ENCODE peak calls at places on chromosome 18, in four cellular contexts. K, S, C and W are unnamed samples.

GRCh38 chr18:13387856-13388548 is 169.4 kb downstream of the LDLRAD4 start:
- DNase-seq in K (no peak), S (peak), C (peak), W (no peak)

GRCh38 chr18:67508146-67508545 is 8.4 kb downstream of the DSEL start:
- DNase-seq in C (no peak), K (peak), S (no peak), W (no peak)

GRCh38 chr18:78766651-78767533 is 212.7 kb upstream of the SALL3 start:
- DNase-seq in S (no peak), C (no peak), K (no peak), W (no peak)

GRCh38 chr18:79664525-79665125 is 15.0 kb upstream of the CTDP1 start:
- DNase-seq in K (no peak), C (peak), S (peak), W (peak)

GRCh38 chr18:3257627-3258120 is 4.3 kb upstream of the MYL12B start:
- DNase-seq in K (no peak), C (no peak), S (no peak), W (no peak)

GRCh38 chr18:48839819-48840490 is 110.8 kb downstream of the SMAD7 start:
- DNase-seq in S (no peak), C (no peak), K (no peak), W (no peak)

GRCh38 chr18:51009071-51009470 is 20.9 kb upstream of the SMAD4 start:
- DNase-seq in S (peak), K (no peak), C (peak), W (no peak)

GRCh38 chr18:41767960-41768359 is 187.1 kb upstream of the PIK3C3 start:
- DNase-seq in S (peak), C (peak), K (peak), W (peak)

GRCh38 chr18:3481696-3482210 is 31.8 kb downstream of the TGIF1 start:
- DNase-seq in C (peak), S (no peak), K (peak), W (no peak)

GRCh38 chr18:8117008-8117376 is 492.2 kb upstream of the RAB12 start:
- DNase-seq in S (no peak), C (peak), K (no peak), W (no peak)

GRCh38 chr18:62109676-62110075 is 77.2 kb downstream of the PIGN start:
- DNase-seq in S (peak), C (no peak), K (no peak), W (no peak)

GRCh38 chr18:32219431-32219830 is 29.6 kb downstream of the MEP1B start:
- DNase-seq in K (no peak), C (no peak), S (no peak), W (no peak)

GRCh38 chr18:2164644-2165287 is 406.5 kb downstream of the METTL4 start:
- DNase-seq in S (no peak), K (peak), C (no peak), W (no peak)

GRCh38 chr18:25467226-25468065 is 115.5 kb upstream of the ZNF521 start:
- DNase-seq in K (no peak), S (peak), C (no peak), W (no peak)

GRCh38 chr18:5518899-5519371 is 24.9 kb downstream of the EPB41L3 start:
- DNase-seq in C (peak), S (peak), K (no peak), W (no peak)

GRCh38 chr18:12334280-12335262 is 26.5 kb downstream of the TUBB6 start:
- DNase-seq in K (peak), C (no peak), S (no peak), W (no peak)

GRCh38 chr18:59823611-59824195 is 76.1 kb upstream of the PMAIP1 start:
- DNase-seq in K (peak), S (peak), C (peak), W (no peak)

GRCh38 chr18:63553117-63553516 is 10.9 kb downstream of the SERPINB12 start:
- DNase-seq in K (no peak), S (peak), C (peak), W (peak)

GRCh38 chr18:45589559-45590041 is 25.7 kb upstream of the SLC14A2 start:
- DNase-seq in K (peak), S (peak), C (peak), W (no peak)

GRCh38 chr18:61579581-61579980 is 246.4 kb downstream of the CDH20 start:
- DNase-seq in C (no peak), S (no peak), K (no peak), W (no peak)

GRCh38 chr18:45464619-45465018 is 150.7 kb upstream of the SLC14A2 start:
- DNase-seq in S (no peak), K (no peak), C (no peak), W (no peak)

GRCh38 chr18:45566025-45566740 is 49.1 kb upstream of the SLC14A2 start:
- DNase-seq in S (peak), C (peak), K (no peak), W (peak)

GRCh38 chr18:40672590-40672989 is 1282.4 kb upstream of the PIK3C3 start:
- DNase-seq in S (peak), K (peak), C (no peak), W (no peak)

GRCh38 chr18:71336811-71337210 is 1048.0 kb downstream of the SOCS6 start:
- DNase-seq in S (no peak), C (no peak), K (no peak), W (no peak)

GRCh38 chr18:74420491-74420890 is 36.6 kb downstream of the DIPK1C start:
- DNase-seq in K (no peak), S (no peak), C (peak), W (no peak)

GRCh38 chr18:7844418-7844817 is 277.3 kb downstream of the PTPRM start:
- DNase-seq in C (no peak), S (no peak), K (no peak), W (peak)

GRCh38 chr18:46010676-46011075 is 43.5 kb upstream of the EPG5 start:
- DNase-seq in S (no peak), C (no peak), K (no peak), W (no peak)

GRCh38 chr18:13018379-13018778 is 27.2 kb downstream of the CEP192 start:
- DNase-seq in K (no peak), S (no peak), C (no peak), W (no peak)

GRCh38 chr18:62239475-62239874 is 52.4 kb downstream of the RELCH start:
- DNase-seq in S (no peak), K (peak), C (no peak), W (no peak)

DNA sequence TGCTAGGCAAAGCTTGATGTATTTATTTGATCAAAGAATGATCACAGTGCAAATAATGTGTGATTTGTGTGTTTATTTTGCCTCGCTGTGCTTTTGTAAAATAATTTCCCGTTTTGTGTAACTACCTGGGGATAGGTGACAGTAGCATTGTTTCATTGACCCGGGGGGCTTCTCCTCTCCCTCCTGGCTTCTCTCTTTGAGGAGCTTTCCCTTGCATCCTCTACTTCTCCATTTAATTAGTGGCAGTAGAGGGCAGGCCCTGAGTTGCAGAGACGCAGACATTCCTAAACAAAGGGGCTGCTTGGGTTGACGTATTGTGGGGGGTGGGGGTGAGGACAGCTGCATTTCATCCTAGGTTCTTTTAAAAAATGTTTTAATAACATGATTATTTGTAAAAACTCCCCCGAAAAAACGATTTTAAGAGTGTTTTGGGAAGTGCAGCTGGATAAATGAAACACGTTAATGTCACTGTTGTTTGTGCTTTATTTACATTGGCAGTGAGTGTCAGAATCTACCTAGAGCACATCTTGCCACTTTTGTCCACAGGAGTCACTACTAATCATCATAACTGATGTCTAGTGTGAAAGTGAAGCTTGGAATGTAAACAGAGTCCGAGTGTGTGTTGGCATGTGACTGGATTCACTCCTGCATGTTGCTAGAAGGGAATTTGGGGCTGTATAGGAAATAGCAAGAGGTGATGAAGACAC is 2.2 kb downstream of the NEDD4L start:
- DNase-seq in K (peak), S (no peak), C (no peak), W (no peak)
- TF ChIP-seq CTCF in K (peak), S (no peak), C (no peak), W (no peak)

DNA sequence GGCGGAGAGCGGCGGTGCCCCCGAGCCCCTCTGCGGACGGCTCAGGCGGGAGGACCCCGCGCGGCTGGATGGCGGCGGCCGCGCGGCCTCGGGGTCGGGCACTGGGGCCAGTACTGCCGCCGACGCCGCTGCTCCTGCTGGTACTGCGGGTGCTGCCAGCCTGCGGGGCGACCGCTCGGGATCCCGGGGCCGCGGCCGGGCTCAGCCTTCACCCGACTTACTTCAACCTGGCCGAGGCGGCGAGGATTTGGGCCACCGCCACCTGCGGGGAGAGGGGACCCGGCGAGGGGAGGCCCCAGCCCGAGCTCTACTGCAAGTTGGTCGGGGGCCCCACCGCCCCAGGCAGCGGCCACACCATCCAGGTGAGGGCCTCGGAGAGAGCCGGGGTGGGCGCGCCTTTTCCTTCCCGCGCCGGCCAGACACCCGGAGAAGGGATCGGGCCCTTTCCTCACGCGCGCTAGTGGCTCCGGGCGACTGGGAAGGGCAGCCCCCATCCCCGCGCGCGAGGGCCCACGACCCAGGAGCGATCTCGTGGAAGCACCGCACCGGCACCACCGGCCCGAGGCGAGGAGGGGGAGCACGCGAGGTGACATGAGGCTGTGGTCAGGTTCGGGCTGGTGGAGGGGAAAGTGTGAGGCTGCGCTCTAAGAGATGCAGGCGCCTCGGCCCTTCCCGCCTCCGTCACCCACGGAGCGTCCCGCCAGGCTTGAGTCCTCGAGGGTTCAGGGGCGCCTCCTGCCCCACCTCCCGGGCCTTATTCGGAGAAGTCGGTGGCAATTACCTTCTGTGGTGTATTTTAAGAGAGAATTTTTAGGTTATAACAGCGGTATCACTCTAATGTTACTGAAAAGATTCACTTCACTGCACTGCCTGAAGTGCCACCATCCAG is 607 bp downstream of the LAMA3 start:
- DNase-seq in S (no peak), K (peak), C (no peak), W (no peak)
- H3K4me3 ChIP-seq in S (peak), K (peak), C (peak), W (peak)

GRCh38 chr18:9724797-9725196 is 16.7 kb downstream of the RAB31 start:
- DNase-seq in S (no peak), C (no peak), K (no peak), W (no peak)

GRCh38 chr18:9721893-9722515 is 13.9 kb downstream of the RAB31 start:
- DNase-seq in S (no peak), K (no peak), C (no peak), W (no peak)

GRCh38 chr18:9719421-9719981 is 11.4 kb downstream of the RAB31 start:
- DNase-seq in S (peak), C (peak), K (no peak), W (peak)

GRCh38 chr18:9720327-9720726 is 12.2 kb downstream of the RAB31 start:
- DNase-seq in C (no peak), S (no peak), K (peak), W (no peak)

DNA sequence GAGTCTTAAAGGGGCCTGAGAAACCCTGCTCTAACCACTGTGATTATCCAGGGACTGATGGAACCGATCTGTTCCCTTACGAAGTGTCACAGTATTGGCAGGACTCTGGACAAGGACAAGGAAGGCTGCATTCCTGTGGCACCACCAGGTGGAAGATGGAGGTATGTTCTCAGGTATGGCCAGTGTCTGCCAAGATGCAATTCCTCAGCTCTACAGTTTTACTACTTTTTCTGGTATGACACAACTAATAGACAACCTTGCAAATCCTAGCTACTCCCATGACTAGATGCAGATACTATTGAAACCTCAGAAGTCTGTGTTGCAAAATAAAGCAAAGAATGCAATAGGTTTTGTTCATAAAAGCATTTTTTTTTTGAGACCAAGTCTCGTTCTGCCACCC is 14.6 kb downstream of the RAB31 start:
- DNase-seq in C (no peak), K (peak), S (no peak), W (no peak)
- TF ChIP-seq CTCF in C (no peak), K (peak), S (no peak), W (peak)

DNA sequence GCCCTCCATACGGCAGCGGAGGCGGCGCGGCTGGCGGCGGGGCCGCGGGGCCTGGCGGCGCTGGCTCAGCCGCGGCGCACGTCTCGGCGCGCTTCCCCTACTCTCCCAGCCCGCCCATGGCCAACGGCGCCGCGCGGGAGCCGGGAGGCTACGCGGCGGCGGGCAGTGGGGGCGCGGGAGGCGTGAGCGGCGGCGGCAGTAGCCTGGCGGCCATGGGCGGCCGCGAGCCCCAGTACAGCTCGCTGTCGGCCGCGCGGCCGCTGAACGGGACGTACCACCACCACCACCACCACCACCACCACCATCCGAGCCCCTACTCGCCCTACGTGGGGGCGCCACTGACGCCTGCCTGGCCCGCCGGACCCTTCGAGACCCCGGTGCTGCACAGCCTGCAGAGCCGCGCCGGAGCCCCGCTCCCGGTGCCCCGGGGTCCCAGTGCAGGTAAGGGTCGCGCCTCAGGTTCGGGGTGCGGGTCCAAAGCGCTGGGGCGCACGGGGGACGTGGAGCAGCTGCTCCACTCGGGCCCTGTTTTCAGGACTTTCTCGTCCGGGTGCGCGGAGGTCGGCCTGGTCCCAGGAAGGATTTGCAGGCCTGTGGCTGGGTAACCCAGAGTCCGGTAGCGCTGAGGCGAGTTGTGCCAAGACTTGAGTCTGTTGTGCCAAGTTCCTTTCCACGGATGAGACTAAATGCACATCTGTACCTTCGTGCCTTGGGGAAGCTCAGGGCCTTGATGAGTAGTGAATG is 2.6 kb downstream of the GATA6 start:
- DNase-seq in C (peak), K (no peak), S (no peak), W (no peak)
- H3K4me3 ChIP-seq in C (peak), K (peak), S (peak), W (no peak)

GRCh38 chr18:23618862-23619387 is 32.6 kb upstream of the NPC1 start:
- DNase-seq in K (peak), S (no peak), C (peak), W (no peak)

GRCh38 chr18:23616258-23616657 is 30.0 kb upstream of the NPC1 start:
- DNase-seq in S (no peak), C (no peak), K (no peak), W (no peak)

GRCh38 chr18:23623040-23623439 is 36.7 kb upstream of the NPC1 start:
- DNase-seq in S (no peak), K (no peak), C (no peak), W (no peak)

GRCh38 chr18:23617412-23618009 is 31.2 kb upstream of the NPC1 start:
- DNase-seq in C (no peak), S (no peak), K (no peak), W (peak)

DNA sequence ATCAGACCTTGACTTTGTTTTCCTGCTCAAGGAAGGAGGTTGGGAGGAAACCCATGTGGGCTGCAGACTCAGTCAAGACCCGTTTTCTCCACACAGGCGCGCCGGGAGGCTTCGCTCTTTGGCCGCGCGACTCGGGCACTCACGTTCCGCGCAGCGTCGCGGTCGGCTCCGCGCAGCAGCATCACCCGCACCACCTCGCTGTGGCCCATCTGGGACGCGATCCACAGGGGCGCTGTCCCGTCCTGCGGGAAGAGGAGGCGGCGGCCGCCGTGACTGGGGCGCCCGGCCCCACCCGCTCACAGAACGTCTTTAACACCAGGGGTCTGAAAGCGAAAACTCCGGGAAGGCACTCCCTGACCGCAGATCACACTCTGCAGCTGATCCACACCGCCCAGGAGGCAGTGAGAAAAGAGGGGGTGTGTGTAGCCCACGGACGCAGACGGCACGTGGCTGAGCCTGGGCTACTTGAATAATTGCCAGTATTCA is 33.1 kb upstream of the NPC1 start:
- DNase-seq in S (peak), K (peak), C (peak), W (no peak)
- TF ChIP-seq CTCF in S (no peak), K (no peak), C (no peak), W (no peak)

DNA sequence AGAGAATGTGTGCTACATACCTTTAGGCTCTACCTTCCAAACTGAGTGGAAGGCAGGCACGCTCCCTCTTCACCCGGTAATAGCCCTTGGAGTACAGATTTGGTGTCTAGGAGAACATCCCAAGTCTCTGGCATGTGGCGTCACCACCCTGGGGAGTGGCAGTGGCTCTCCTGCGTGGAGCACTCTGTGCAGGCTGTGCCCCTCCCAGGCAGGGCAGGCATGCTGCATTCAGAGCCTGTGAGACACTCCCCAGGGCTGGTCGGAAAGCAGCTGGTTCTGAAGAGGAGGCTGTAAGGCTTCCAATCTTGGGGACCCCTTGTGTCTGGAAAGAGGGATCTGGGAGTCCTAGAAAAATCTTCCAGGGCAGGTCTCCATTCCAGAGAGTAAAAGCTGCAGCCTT is 193.3 kb downstream of the ANKRD30B start:
- DNase-seq in S (no peak), K (no peak), C (no peak), W (no peak)
- H3K4me3 ChIP-seq in S (no peak), K (no peak), C (no peak), W (no peak)

DNA sequence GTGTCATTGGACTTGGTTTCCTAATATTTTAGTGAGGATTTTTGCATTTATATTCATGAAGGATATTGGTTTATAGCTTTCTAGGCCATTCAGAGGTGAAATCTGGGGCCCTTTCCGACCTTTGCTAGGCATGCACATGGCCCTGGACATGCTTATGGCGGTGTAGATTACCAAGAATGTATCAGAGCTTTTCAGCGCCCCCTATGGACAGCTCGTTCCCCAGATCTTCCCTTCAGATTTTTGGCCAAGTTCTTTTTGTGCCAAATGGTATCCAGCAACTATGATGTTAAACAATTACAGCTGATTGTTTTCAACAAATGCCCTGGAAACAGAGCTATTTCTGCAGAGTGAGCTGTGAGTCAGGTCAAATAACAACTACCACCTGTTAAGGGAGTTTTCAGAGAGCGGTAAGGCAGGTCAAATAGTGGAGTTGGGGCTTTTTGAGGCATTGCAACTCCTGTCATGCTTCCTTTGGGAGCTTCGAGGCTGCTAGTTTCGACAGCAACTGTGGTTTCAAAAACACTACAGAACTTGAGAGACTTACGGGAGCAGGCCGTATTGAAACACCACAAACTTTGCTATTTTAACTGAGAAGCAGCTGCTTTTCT is 188.3 kb downstream of the ZNF516 start:
- DNase-seq in K (peak), C (no peak), S (no peak), W (no peak)
- TF ChIP-seq CTCF in K (peak), C (no peak), S (no peak), W (peak)